ENCODE peak calls at places on chromosomes 11 and 22, in seven cellular contexts. Y is lung, S is brain microvascular endothelial cell, X is IMR-90, C is astrocyte, N is HCT116, A is kidney. D is an unnamed sample.

GRCh38 chr22:47591016-47591415 is 828.6 kb downstream of the TBC1D22A start:
- DNase-seq in Y (no peak), S (no peak), X (no peak), C (no peak), N (no peak), A (no peak), D (no peak)

GRCh38 chr11:28877366-28877765 is 769.2 kb downstream of the METTL15 start:
- DNase-seq in Y (no peak), S (no peak), X (no peak), C (no peak), N (no peak), A (no peak), D (no peak)

GRCh38 chr11:36056160-36056751 is 112.4 kb downstream of the LDLRAD3 start:
- DNase-seq in Y (no peak), S (peak), X (peak), C (no peak), N (no peak), A (no peak), D (no peak)

GRCh38 chr22:41841085-41841712 is 8.3 kb downstream of the SREBF2 start:
- DNase-seq in Y (no peak), S (no peak), X (no peak), C (no peak), N (no peak), A (no peak), D (no peak)

GRCh38 chr11:70661763-70662501 is 263.6 kb downstream of the CTTN start:
- DNase-seq in Y (no peak), S (no peak), X (peak), C (peak), N (no peak), A (no peak), D (no peak)

GRCh38 chr22:23762866-23763578 is at the start of gene C22orf15:
- DNase-seq in Y (no peak), S (no peak), X (peak), C (no peak), N (no peak), A (no peak), D (no peak)

GRCh38 chr22:32103648-32104326 is 55.3 kb downstream of the C22orf42 start:
- DNase-seq in Y (no peak), S (no peak), X (peak), C (no peak), N (peak), A (no peak), D (no peak)

GRCh38 chr11:33767624-33768023 is 6.7 kb downstream of the FBXO3 start:
- DNase-seq in Y (no peak), S (no peak), X (no peak), C (no peak), N (no peak), A (no peak), D (no peak)

GRCh38 chr11:33885338-33886005 is 6.4 kb downstream of the LMO2 start:
- DNase-seq in Y (no peak), S (no peak), X (no peak), C (no peak), N (no peak), A (no peak), D (no peak)

GRCh38 chr11:96241351-96241841 is 101.6 kb downstream of the MAML2 start:
- DNase-seq in Y (no peak), S (no peak), X (no peak), C (no peak), N (no peak), A (no peak), D (no peak)

GRCh38 chr11:70230840-70231710 is 28.0 kb downstream of the FADD start:
- DNase-seq in Y (no peak), S (no peak), X (no peak), C (no peak), N (no peak), A (peak), D (no peak)

GRCh38 chr11:75200051-75200450 is 40.5 kb upstream of the TPBGL start:
- DNase-seq in Y (no peak), S (no peak), X (no peak), C (no peak), N (no peak), A (no peak), D (no peak)

GRCh38 chr11:76073716-76074115 is 132.6 kb downstream of the WNT11 start:
- DNase-seq in Y (no peak), S (no peak), X (peak), C (peak), N (no peak), A (no peak), D (no peak)

GRCh38 chr22:49966716-49967332 is 6.3 kb downstream of the PIM3 start:
- DNase-seq in Y (peak), S (no peak), X (no peak), C (no peak), N (no peak), A (peak), D (no peak)

GRCh38 chr11:10351768-10352641 is 47.1 kb downstream of the ADM start:
- DNase-seq in Y (peak), S (peak), X (peak), C (peak), N (no peak), A (no peak), D (peak)

GRCh38 chr11:70312401-70313357 is 42.2 kb downstream of the PPFIA1 start:
- DNase-seq in Y (no peak), S (no peak), X (no peak), C (no peak), N (no peak), A (no peak), D (no peak)

GRCh38 chr11:66478823-66479740 is 1.2 kb upstream of the DPP3 start:
- DNase-seq in Y (peak), S (peak), X (peak), C (peak), N (peak), A (peak), D (no peak)

GRCh38 chr11:70076461-70076931 is 1.6 kb upstream of the ANO1 start:
- DNase-seq in Y (no peak), S (no peak), X (no peak), C (no peak), N (no peak), A (peak), D (no peak)

GRCh38 chr22:45302047-45302446 is 7.7 kb upstream of the FAM118A start:
- DNase-seq in Y (no peak), S (peak), X (peak), C (peak), N (no peak), A (no peak), D (peak)

GRCh38 chr22:20102203-20102780 is 13.6 kb upstream of the RANBP1 start:
- DNase-seq in Y (no peak), S (no peak), X (no peak), C (no peak), N (no peak), A (peak), D (no peak)

GRCh38 chr11:45484326-45484725 is 181.1 kb downstream of the CHST1 start:
- DNase-seq in Y (no peak), S (no peak), X (no peak), C (no peak), N (no peak), A (no peak), D (no peak)

GRCh38 chr11:127050141-127050632 is 49.6 kb upstream of the KIRREL3 start:
- DNase-seq in Y (no peak), S (no peak), X (no peak), C (no peak), N (no peak), A (no peak), D (no peak)

GRCh38 chr22:37627091-37627490 is 12.4 kb upstream of the SH3BP1 start:
- DNase-seq in Y (no peak), S (no peak), X (no peak), C (no peak), N (no peak), A (no peak), D (no peak)

GRCh38 chr11:119207300-119207570 is 1.1 kb downstream of the CBL start:
- DNase-seq in Y (no peak), S (no peak), X (no peak), C (peak), N (no peak), A (no peak), D (no peak)

GRCh38 chr11:115761817-115762216 is 257.6 kb upstream of the CADM1 start:
- DNase-seq in Y (no peak), S (no peak), X (no peak), C (no peak), N (no peak), A (no peak), D (no peak)

GRCh38 chr11:123111465-123111864 is 49.5 kb upstream of the HSPA8 start:
- DNase-seq in Y (no peak), S (no peak), X (peak), C (peak), N (peak), A (no peak), D (no peak)

GRCh38 chr11:833114-833791 is 501 bp downstream of the CD151 start:
- DNase-seq in Y (no peak), S (no peak), X (no peak), C (no peak), N (no peak), A (peak), D (no peak)

GRCh38 chr11:63212742-63213141 is 30.7 kb downstream of the SLC22A25 start:
- DNase-seq in Y (no peak), S (peak), X (no peak), C (no peak), N (peak), A (no peak), D (no peak)

GRCh38 chr11:13009921-13010736 is 1.0 kb downstream of the RASSF10 start:
- DNase-seq in Y (peak), S (no peak), X (peak), C (peak), N (no peak), A (peak), D (no peak)

GRCh38 chr11:132140056-132140455 is 769.6 kb downstream of the NTM start:
- DNase-seq in Y (no peak), S (no peak), X (no peak), C (no peak), N (no peak), A (no peak), D (no peak)
- TF ChIP-seq CTCF in Y (no peak), S (no peak), X (no peak), C (no peak), N (no peak), A (no peak), D (no peak)

DNA sequence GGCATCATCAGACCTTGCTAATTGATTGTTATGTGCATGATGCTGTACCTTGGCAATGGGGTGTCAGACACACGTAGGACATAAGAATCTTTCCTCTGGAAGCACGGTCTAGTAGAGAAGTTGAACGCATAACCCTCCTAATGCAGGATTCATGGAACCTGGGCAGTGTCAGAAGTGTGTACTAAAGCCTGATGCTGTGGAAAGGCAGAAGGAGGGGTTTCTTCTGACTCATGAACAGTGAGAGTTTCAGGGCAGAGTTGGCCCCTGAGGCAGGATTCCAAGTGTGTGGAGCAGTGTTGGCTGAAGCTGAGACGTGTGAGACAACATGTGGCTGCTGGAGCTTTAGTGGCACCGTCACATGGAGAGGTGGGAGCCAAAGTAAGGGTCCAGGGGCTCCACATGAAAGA is 3.5 kb downstream of the PANX1 start:
- DNase-seq in Y (no peak), S (peak), X (peak), C (peak), N (no peak), A (no peak), D (peak)
- H3K27ac ChIP-seq in Y (peak), S (peak), X (peak), C (peak), N (no peak), A (no peak), D (peak)

GRCh38 chr11:82315093-82315492 is 418.6 kb downstream of the FAM181B start:
- DNase-seq in Y (no peak), S (no peak), X (no peak), C (no peak), N (no peak), A (no peak), D (no peak)
- TF ChIP-seq CTCF in Y (no peak), S (no peak), X (no peak), C (peak), N (no peak), A (peak), D (no peak)

DNA sequence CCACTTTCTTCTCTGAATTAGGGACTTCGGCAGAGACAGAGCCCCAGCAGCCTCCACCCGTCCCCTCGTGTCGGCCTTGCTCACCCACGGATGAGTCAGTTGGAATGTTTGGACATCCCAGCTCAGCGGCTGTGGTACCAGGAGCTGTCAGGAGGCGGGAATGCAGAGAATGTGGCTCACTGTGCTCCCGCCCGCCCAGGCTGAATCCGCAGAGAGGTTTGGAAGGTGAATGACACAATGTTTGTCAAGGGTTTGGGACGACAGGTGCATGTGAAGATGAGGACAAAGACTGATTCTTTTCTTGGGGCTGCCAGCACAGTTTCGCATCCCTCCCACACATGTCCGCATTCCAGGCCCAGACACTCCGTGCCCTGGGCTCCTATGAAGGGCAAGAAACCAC is 39.6 kb downstream of the LIF start:
- DNase-seq in Y (peak), S (peak), X (peak), C (peak), N (peak), A (peak), D (peak)
- H3K27ac ChIP-seq in Y (peak), S (peak), X (peak), C (peak), N (peak), A (no peak), D (peak)

D was measured in AG04450.